ENCODE peak calls at places on chromosome 10, in seven cellular contexts. D is psoas muscle, C is AG04450, K is testis, T is breast epithelium, X is pancreas, O is hepatocyte. Y is an unnamed sample.

GRCh38 chr10:109976657-109977056 is 31.1 kb upstream of the ADD3 start:
- DNase-seq in K (no peak), O (no peak), C (no peak), D (no peak), X (no peak), T (no peak), Y (no peak)

GRCh38 chr10:64041185-64041988 is 520.2 kb downstream of the REEP3 start:
- DNase-seq in O (peak; percentile 83), C (peak; percentile 47), K (peak; percentile 91), D (peak; percentile 60), T (peak; percentile 43), X (peak; percentile 76), Y (peak; percentile 82)

GRCh38 chr10:75283150-75284096 is 47.7 kb upstream of the COMTD1 start:
- DNase-seq in K (no peak), D (no peak), O (peak; percentile 75), C (no peak), T (peak; percentile 50), X (no peak), Y (peak; percentile 34)

GRCh38 chr10:17880596-17880995 is 71.1 kb upstream of the SLC39A12 start:
- DNase-seq in D (no peak), K (no peak), X (no peak), O (no peak), T (no peak), C (no peak), Y (no peak)

GRCh38 chr10:122276611-122277205 is 5.6 kb downstream of the BTBD16 start:
- DNase-seq in X (no peak), D (no peak), C (no peak), T (no peak), O (peak; percentile 75), K (no peak), Y (no peak)

GRCh38 chr10:110446954-110447608 is 50.6 kb upstream of the DUSP5 start:
- DNase-seq in T (peak; percentile 16), X (no peak), O (no peak), K (no peak), D (no peak), C (peak; percentile 73), Y (peak; percentile 26)

GRCh38 chr10:12579954-12580858 is 230.9 kb downstream of the CAMK1D start:
- DNase-seq in X (no peak), D (peak; percentile 23), O (no peak), C (no peak), K (no peak), T (no peak), Y (no peak)

GRCh38 chr10:42865716-42866114 is 83.1 kb downstream of the BMS1 start:
- DNase-seq in X (no peak), K (no peak), O (no peak), C (no peak), D (no peak), T (no peak), Y (no peak)

GRCh38 chr10:32160866-32161265 is 104.6 kb upstream of the KIF5B start:
- DNase-seq in O (no peak), K (no peak), D (no peak), T (no peak), C (no peak), X (no peak), Y (no peak)

GRCh38 chr10:22427101-22427500 is 81.8 kb downstream of the SPAG6 start:
- DNase-seq in O (peak; percentile 24), K (no peak), C (no peak), X (no peak), D (no peak), T (no peak), Y (no peak)

GRCh38 chr10:23505797-23506465 is 67.1 kb downstream of the OTUD1 start:
- DNase-seq in D (no peak), O (no peak), C (no peak), T (no peak), X (no peak), K (no peak), Y (no peak)

GRCh38 chr10:70985824-70986336 is 97.5 kb upstream of the PCBD1 start:
- DNase-seq in C (no peak), O (no peak), D (no peak), K (no peak), T (peak; percentile 68), X (no peak), Y (no peak)

GRCh38 chr10:77820349-77820748 is 106.2 kb downstream of the DLG5 start:
- DNase-seq in O (no peak), D (no peak), X (no peak), T (no peak), C (no peak), K (no peak), Y (no peak)

GRCh38 chr10:69242844-69243212 is 22.7 kb downstream of the HKDC1 start:
- DNase-seq in D (no peak), X (no peak), C (no peak), T (no peak), O (no peak), K (no peak), Y (no peak)

GRCh38 chr10:22612316-22612715 is 102.1 kb downstream of the PIP4K2A start:
- DNase-seq in T (no peak), O (no peak), C (no peak), X (no peak), K (no peak), D (no peak), Y (no peak)

GRCh38 chr10:102744374-102745051 is 765 bp downstream of the WBP1L start:
- DNase-seq in T (no peak), D (no peak), X (no peak), C (no peak), O (peak; percentile 41), K (peak; percentile 57), Y (peak; percentile 35)

GRCh38 chr10:17504547-17505245 is 50.3 kb upstream of the ST8SIA6 start:
- DNase-seq in K (no peak), X (no peak), O (no peak), D (no peak), T (no peak), C (peak; percentile 38), Y (no peak)

GRCh38 chr10:112562803-112563663 is 116.0 kb downstream of the VTI1A start:
- DNase-seq in D (no peak), T (no peak), C (no peak), X (no peak), O (peak; percentile 8), K (no peak), Y (no peak)

DNA sequence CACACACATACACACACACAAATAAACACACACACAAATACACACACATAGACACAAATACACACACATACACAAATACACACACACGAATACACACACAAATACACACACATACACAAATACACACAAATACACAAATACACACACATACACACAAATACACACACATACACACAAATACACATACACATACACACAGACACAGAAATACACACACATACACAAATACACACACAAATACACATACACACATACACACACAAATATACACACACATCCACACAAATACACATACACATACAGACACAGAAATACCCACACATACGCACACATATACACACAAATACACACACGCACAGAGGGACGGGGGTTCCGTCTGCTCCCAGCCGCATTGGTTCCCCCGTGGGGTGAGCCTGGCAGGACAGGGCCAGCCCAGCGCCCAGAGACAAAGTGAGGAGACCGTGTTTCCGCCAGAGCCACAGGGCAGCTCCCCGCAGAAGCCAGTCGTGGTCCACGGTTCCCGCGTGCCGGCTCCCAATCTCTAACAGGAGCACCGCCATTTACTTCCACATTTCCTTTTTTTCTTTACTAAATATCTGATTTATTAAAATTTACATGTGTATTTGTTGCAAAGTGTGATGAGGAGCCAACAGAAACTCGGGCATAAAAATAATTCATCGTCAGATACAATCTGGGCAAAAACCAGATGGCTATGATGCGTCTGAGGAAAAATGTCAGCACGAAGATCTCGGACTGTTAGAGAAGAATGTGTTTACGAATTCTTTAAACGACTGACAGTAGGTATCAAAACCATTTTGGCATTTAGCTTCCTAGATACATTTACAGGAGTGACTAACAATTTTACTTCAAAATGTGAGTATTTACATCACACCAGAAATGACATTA is 3.1 kb upstream of the KNDC1 start:
- DNase-seq in O (no peak), X (no peak), C (no peak), T (peak; percentile 14), K (no peak), D (no peak), Y (peak; percentile 23)
- H3K4me3 ChIP-seq in O (no peak overlapping the region), X (no peak overlapping the region), C (no peak overlapping the region), T (no peak overlapping the region), K (no peak overlapping the region), D (no peak overlapping the region), Y (no peak overlapping the region)

DNA sequence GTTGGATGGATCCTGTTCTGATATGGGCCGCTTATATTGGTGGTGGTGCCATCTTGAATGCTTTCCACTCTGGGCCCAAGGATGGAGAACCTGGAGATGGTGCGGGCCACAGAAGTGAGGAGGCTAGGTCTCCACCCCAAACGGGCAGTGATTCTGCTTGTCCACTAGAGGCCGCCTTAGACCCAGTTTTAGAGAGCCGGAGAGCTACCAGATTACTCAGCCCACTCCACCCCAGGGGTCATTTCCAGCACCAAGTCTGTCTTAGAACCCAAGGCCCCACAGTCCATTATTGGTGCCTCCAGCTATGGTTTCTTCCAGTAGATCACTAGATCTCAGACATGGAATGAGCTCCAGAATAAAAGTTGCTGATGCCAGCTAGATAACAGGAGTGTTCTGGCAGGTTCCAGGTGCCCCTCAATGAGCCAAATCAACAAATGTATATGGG is 11.8 kb upstream of the CAMK2G start:
- DNase-seq in K (peak; percentile 81), X (peak; percentile 75), T (peak; percentile 61), C (peak; percentile 65), O (peak; percentile 88), D (peak; percentile 66), Y (peak; percentile 74)
- TF ChIP-seq CTCF in K (peak; percentile 77), X (peak; percentile 88), T (peak; percentile 78), C (peak; percentile 87), O (peak; percentile 88), D (peak; percentile 83), Y (peak; percentile 81)

GRCh38 chr10:558891-559766 is 130.3 kb downstream of the DIP2C start:
- DNase-seq in T (no peak), X (no peak), C (no peak), D (no peak), O (no peak), K (no peak), Y (no peak)

GRCh38 chr10:559767-560047 is 129.8 kb downstream of the DIP2C start:
- DNase-seq in D (no peak), C (no peak), K (no peak), O (no peak), T (no peak), X (no peak), Y (no peak)

GRCh38 chr10:556971-557370 is 132.5 kb downstream of the DIP2C start:
- DNase-seq in K (no peak), T (no peak), D (no peak), X (no peak), O (no peak), C (no peak), Y (no peak)

GRCh38 chr10:558331-558730 is 131.1 kb downstream of the DIP2C start:
- DNase-seq in D (no peak), C (no peak), K (no peak), T (no peak), X (no peak), O (no peak), Y (no peak)

GRCh38 chr10:557792-558328 is 131.6 kb downstream of the DIP2C start:
- DNase-seq in X (no peak), T (no peak), O (no peak), C (no peak), K (no peak), D (no peak), Y (no peak)
- H3K27ac ChIP-seq in X (no peak overlapping the region), T (no peak overlapping the region), O (no peak overlapping the region), C (peak overlapping the region; percentile 11), K (no peak overlapping the region), D (no peak overlapping the region), Y (no peak overlapping the region)

DNA sequence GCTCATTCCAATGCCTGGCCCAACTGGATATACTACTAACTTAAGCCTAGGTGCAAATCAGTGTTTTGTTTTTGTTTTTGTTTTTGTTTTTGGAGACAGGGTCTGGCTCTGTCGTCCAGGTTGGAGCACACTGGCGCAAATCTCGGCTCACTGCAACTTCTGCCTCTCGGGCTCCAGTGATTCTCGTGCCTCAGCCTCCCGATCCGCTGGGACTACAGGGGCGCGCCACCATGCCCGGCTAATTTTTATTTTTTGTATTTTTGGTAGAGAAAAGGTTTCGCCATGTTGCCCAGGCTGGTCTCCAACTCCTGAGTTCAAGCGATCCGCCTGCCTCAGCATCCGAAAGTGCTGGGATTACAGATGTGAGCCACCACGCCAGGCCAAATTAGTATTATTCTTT is 1.6 kb downstream of the PPP3CB start:
- DNase-seq in T (no peak), D (no peak), O (no peak), X (no peak), C (no peak), K (no peak), Y (no peak)
- H3K4me3 ChIP-seq in T (peak overlapping the region; percentile 83), D (peak overlapping the region; percentile 90), O (peak overlapping the region; percentile 89), X (no peak overlapping the region), C (peak overlapping the region; percentile 92), K (no peak overlapping the region), Y (peak overlapping the region; percentile 85)